ENCODE peak calls at places on chromosomes 6 and 20, in nine cellular contexts. One of them, this sample, is unnamed.

GRCh38 chr6:105431226-105431625 is 28.3 kb upstream of the PREP start:
- DNase-seq in lung: no peak
- DNase-seq in AG09309: no peak
- DNase-seq in HCT116: peak; percentile 51
- DNase-seq in kidney epithelial cell: no peak
- DNase-seq in GM23338: peak; percentile 81
- DNase-seq in thoracic aorta: no peak
- DNase-seq in lower lobe of right lung: no peak
- DNase-seq in heart left ventricle: no peak
- DNase-seq in this sample: no peak

GRCh38 chr20:61871160-61871559 is 194.5 kb downstream of the TAF4 start:
- DNase-seq in lung: no peak
- DNase-seq in AG09309: no peak
- DNase-seq in HCT116: no peak
- DNase-seq in kidney epithelial cell: no peak
- DNase-seq in GM23338: no peak
- DNase-seq in thoracic aorta: no peak
- DNase-seq in lower lobe of right lung: no peak
- DNase-seq in heart left ventricle: no peak
- DNase-seq in this sample: no peak

GRCh38 chr6:150639823-150640331 is 40.2 kb downstream of the PLEKHG1 start:
- DNase-seq in lung: no peak
- DNase-seq in AG09309: no peak
- DNase-seq in HCT116: no peak
- DNase-seq in kidney epithelial cell: no peak
- DNase-seq in GM23338: no peak
- DNase-seq in thoracic aorta: no peak
- DNase-seq in lower lobe of right lung: no peak
- DNase-seq in heart left ventricle: no peak
- DNase-seq in this sample: no peak

GRCh38 chr20:35307666-35308653 is 15.7 kb upstream of the FAM83C start:
- DNase-seq in lung: no peak
- DNase-seq in AG09309: peak; percentile 64
- DNase-seq in HCT116: no peak
- DNase-seq in kidney epithelial cell: peak; percentile 39
- DNase-seq in GM23338: no peak
- DNase-seq in thoracic aorta: peak; percentile 35
- DNase-seq in lower lobe of right lung: no peak
- DNase-seq in heart left ventricle: peak; percentile 68
- DNase-seq in this sample: no peak

GRCh38 chr6:8810325-8810724 is 375.0 kb upstream of the SLC35B3 start:
- DNase-seq in lung: no peak
- DNase-seq in AG09309: no peak
- DNase-seq in HCT116: no peak
- DNase-seq in kidney epithelial cell: no peak
- DNase-seq in GM23338: no peak
- DNase-seq in thoracic aorta: no peak
- DNase-seq in lower lobe of right lung: no peak
- DNase-seq in heart left ventricle: no peak
- DNase-seq in this sample: no peak

GRCh38 chr6:138647006-138647405 is 126.6 kb upstream of the CCDC28A start:
- DNase-seq in lung: no peak
- DNase-seq in AG09309: peak; percentile 42
- DNase-seq in HCT116: no peak
- DNase-seq in kidney epithelial cell: no peak
- DNase-seq in GM23338: no peak
- DNase-seq in thoracic aorta: no peak
- DNase-seq in lower lobe of right lung: no peak
- DNase-seq in heart left ventricle: no peak
- DNase-seq in this sample: no peak

GRCh38 chr6:40912158-40912946 is 126.7 kb downstream of the UNC5CL start:
- DNase-seq in lung: no peak
- DNase-seq in AG09309: no peak
- DNase-seq in HCT116: no peak
- DNase-seq in kidney epithelial cell: no peak
- DNase-seq in GM23338: peak; percentile 69
- DNase-seq in thoracic aorta: no peak
- DNase-seq in lower lobe of right lung: no peak
- DNase-seq in heart left ventricle: peak; percentile 46
- DNase-seq in this sample: no peak

GRCh38 chr20:47753571-47754120 is 31.6 kb downstream of the SULF2 start:
- DNase-seq in lung: no peak
- DNase-seq in AG09309: no peak
- DNase-seq in HCT116: no peak
- DNase-seq in kidney epithelial cell: no peak
- DNase-seq in GM23338: no peak
- DNase-seq in thoracic aorta: no peak
- DNase-seq in lower lobe of right lung: no peak
- DNase-seq in heart left ventricle: no peak
- DNase-seq in this sample: no peak

GRCh38 chr20:3753098-3753497 is 14.5 kb downstream of the ADISSP start:
- DNase-seq in lung: no peak
- DNase-seq in AG09309: peak; percentile 52
- DNase-seq in HCT116: peak; percentile 38
- DNase-seq in kidney epithelial cell: no peak
- DNase-seq in GM23338: peak; percentile 91
- DNase-seq in thoracic aorta: peak; percentile 25
- DNase-seq in lower lobe of right lung: no peak
- DNase-seq in heart left ventricle: no peak
- DNase-seq in this sample: peak; percentile 16

GRCh38 chr20:3752386-3752759 is 15.2 kb downstream of the ADISSP start:
- DNase-seq in lung: no peak
- DNase-seq in AG09309: no peak
- DNase-seq in HCT116: no peak
- DNase-seq in kidney epithelial cell: no peak
- DNase-seq in GM23338: no peak
- DNase-seq in thoracic aorta: no peak
- DNase-seq in lower lobe of right lung: no peak
- DNase-seq in heart left ventricle: no peak
- DNase-seq in this sample: no peak

GRCh38 chr20:3753501-3754257 is 13.9 kb downstream of the ADISSP start:
- DNase-seq in lung: no peak
- DNase-seq in AG09309: no peak
- DNase-seq in HCT116: no peak
- DNase-seq in kidney epithelial cell: no peak
- DNase-seq in GM23338: no peak
- DNase-seq in thoracic aorta: no peak
- DNase-seq in lower lobe of right lung: peak; percentile 62
- DNase-seq in heart left ventricle: no peak
- DNase-seq in this sample: no peak

GRCh38 chr20:3751284-3751663 is 16.3 kb downstream of the ADISSP start:
- DNase-seq in lung: no peak
- DNase-seq in AG09309: no peak
- DNase-seq in HCT116: no peak
- DNase-seq in kidney epithelial cell: no peak
- DNase-seq in GM23338: peak; percentile 58
- DNase-seq in thoracic aorta: no peak
- DNase-seq in lower lobe of right lung: no peak
- DNase-seq in heart left ventricle: no peak
- DNase-seq in this sample: no peak

DNA sequence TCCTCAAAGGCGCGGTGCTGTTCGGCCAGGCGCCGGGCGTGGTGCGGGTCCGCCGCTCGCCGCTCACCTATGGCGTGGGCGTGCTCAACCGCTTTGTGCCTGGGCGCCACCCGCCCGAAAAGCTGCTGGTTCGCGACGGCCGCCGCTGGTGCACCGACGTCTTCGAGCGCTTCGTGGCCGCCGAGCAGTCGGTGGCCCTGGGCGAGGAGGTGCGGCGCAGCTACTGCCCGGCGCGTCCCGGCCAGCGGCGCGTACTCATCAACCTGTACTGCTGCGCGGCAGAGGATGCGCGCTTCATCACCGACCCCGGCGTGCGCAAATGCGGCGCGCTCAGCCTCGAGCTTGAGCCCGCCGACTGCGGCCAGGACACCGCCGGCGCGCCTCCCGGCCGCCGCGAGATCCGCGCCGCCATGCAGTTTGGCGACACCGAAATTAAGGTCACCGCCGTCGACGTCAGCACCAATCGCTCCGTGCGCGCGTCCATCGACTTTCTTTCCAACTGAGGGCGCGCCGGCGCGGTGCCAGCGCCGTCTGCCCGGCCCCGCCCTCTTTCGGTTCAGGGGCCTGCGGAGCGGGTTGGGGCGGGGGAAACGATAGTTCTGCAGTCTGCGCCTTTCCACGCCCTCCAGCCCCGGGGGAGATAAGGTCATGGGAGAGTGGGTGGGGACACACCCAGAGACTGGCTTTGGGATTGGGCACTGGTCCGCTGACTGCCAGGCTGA is 15.7 kb downstream of the ADISSP start:
- DNase-seq in lung: peak; percentile 46
- DNase-seq in AG09309: no peak
- DNase-seq in HCT116: no peak
- DNase-seq in kidney epithelial cell: no peak
- DNase-seq in GM23338: peak; percentile 83
- DNase-seq in thoracic aorta: no peak
- DNase-seq in lower lobe of right lung: peak; percentile 82
- DNase-seq in heart left ventricle: peak; percentile 67
- DNase-seq in this sample: no peak
- H3K4me3 ChIP-seq in lung: no peak overlapping the region
- H3K4me3 ChIP-seq in AG09309: no peak overlapping the region
- H3K4me3 ChIP-seq in HCT116: no peak overlapping the region
- H3K4me3 ChIP-seq in kidney epithelial cell: peak overlapping the region; percentile 21
- H3K4me3 ChIP-seq in GM23338: peak overlapping the region; percentile 73
- H3K4me3 ChIP-seq in thoracic aorta: peak overlapping the region; percentile 73
- H3K4me3 ChIP-seq in lower lobe of right lung: peak overlapping the region; percentile 48
- H3K4me3 ChIP-seq in heart left ventricle: peak overlapping the region; percentile 48
- H3K4me3 ChIP-seq in this sample: no peak overlapping the region

DNA sequence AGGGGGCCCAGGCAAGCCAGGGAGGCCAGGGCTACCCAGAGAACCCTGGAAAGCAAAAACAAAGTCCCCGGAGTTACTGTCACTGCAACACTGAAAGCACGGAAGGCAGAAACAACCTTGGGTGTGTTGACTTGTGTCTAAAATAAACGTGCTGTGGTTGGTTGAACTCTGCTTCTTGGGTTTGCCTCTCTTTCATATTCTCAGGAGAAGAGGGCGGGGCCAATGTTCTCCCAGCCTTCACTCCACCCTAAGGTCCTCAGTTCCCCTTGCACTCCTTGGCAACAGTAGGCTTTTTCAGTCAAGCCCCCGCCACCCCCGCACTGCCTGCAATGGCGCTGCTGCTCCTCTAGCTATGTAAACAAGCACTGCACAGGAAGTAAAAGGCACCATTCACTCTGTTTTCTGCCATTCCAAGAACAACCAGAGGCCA is 60.9 kb downstream of the COL9A1 start:
- DNase-seq in lung: no peak
- DNase-seq in AG09309: no peak
- DNase-seq in HCT116: no peak
- DNase-seq in kidney epithelial cell: no peak
- DNase-seq in GM23338: peak; percentile 28
- DNase-seq in thoracic aorta: no peak
- DNase-seq in lower lobe of right lung: no peak
- DNase-seq in heart left ventricle: no peak
- DNase-seq in this sample: no peak
- TF ChIP-seq CTCF in lung: no peak
- TF ChIP-seq CTCF in AG09309: no peak
- TF ChIP-seq CTCF in HCT116: no peak
- TF ChIP-seq CTCF in kidney epithelial cell: no peak
- TF ChIP-seq CTCF in GM23338: no peak
- TF ChIP-seq CTCF in thoracic aorta: no peak
- TF ChIP-seq CTCF in lower lobe of right lung: no peak
- TF ChIP-seq CTCF in heart left ventricle: no peak
- TF ChIP-seq CTCF in this sample: no peak

DNA sequence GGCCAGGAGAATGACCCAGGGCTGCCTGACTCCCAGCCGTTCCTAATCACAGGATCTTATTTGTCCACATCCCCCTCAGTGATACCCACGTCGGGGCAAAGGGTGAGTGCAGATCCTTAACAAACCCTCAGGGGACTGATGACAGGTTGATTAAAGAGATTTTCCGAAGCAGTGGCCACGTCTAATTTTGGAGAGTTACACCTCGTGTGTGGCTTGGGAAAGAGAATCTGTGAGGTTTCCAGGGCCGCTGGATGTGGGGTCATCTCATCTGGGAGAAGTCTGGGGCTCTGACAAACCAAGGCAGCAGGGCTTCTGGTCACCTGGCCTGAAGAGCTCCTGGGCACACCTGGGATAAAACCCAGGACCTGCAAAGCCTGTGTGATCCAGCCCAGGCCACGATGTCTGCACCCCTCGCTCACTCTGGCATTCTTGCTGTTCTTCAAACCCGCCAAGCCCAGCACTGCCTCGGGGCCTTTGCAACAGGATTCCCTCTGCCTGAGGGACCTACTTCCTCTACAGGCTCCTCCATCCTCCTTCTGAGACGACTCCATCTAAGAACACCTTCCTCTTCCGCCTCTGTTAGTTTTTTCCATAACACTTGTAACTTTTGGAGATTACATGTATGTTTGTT is 4.7 kb downstream of the JPH2 start:
- DNase-seq in lung: no peak
- DNase-seq in AG09309: no peak
- DNase-seq in HCT116: no peak
- DNase-seq in kidney epithelial cell: no peak
- DNase-seq in GM23338: no peak
- DNase-seq in thoracic aorta: no peak
- DNase-seq in lower lobe of right lung: no peak
- DNase-seq in heart left ventricle: no peak
- DNase-seq in this sample: no peak
- H3K4me3 ChIP-seq in lung: no peak overlapping the region
- H3K4me3 ChIP-seq in AG09309: no peak overlapping the region
- H3K4me3 ChIP-seq in HCT116: no peak overlapping the region
- H3K4me3 ChIP-seq in kidney epithelial cell: no peak overlapping the region
- H3K4me3 ChIP-seq in GM23338: no peak overlapping the region
- H3K4me3 ChIP-seq in thoracic aorta: peak overlapping the region; percentile 91
- H3K4me3 ChIP-seq in lower lobe of right lung: no peak overlapping the region
- H3K4me3 ChIP-seq in heart left ventricle: peak overlapping the region; percentile 53
- H3K4me3 ChIP-seq in this sample: no peak overlapping the region

GRCh38 chr6:10725046-10725445 is 2.2 kb downstream of the TMEM14C start:
- DNase-seq in lung: no peak
- DNase-seq in AG09309: no peak
- DNase-seq in HCT116: no peak
- DNase-seq in kidney epithelial cell: no peak
- DNase-seq in GM23338: no peak
- DNase-seq in thoracic aorta: no peak
- DNase-seq in lower lobe of right lung: no peak
- DNase-seq in heart left ventricle: no peak
- DNase-seq in this sample: no peak

GRCh38 chr6:10721850-10722569 is 860 bp upstream of the TMEM14C start:
- DNase-seq in lung: no peak
- DNase-seq in AG09309: no peak
- DNase-seq in HCT116: no peak
- DNase-seq in kidney epithelial cell: no peak
- DNase-seq in GM23338: no peak
- DNase-seq in thoracic aorta: no peak
- DNase-seq in lower lobe of right lung: no peak
- DNase-seq in heart left ventricle: no peak
- DNase-seq in this sample: no peak

GRCh38 chr6:10722570-10722819 is 375 bp upstream of the TMEM14C start:
- DNase-seq in lung: no peak
- DNase-seq in AG09309: no peak
- DNase-seq in HCT116: no peak
- DNase-seq in kidney epithelial cell: no peak
- DNase-seq in GM23338: no peak
- DNase-seq in thoracic aorta: no peak
- DNase-seq in lower lobe of right lung: no peak
- DNase-seq in heart left ventricle: no peak
- DNase-seq in this sample: no peak

GRCh38 chr6:10720229-10720959 is 2.5 kb upstream of the TMEM14C start:
- DNase-seq in lung: peak; percentile 60
- DNase-seq in AG09309: no peak
- DNase-seq in HCT116: no peak
- DNase-seq in kidney epithelial cell: no peak
- DNase-seq in GM23338: no peak
- DNase-seq in thoracic aorta: no peak
- DNase-seq in lower lobe of right lung: peak; percentile 74
- DNase-seq in heart left ventricle: peak; percentile 61
- DNase-seq in this sample: no peak

DNA sequence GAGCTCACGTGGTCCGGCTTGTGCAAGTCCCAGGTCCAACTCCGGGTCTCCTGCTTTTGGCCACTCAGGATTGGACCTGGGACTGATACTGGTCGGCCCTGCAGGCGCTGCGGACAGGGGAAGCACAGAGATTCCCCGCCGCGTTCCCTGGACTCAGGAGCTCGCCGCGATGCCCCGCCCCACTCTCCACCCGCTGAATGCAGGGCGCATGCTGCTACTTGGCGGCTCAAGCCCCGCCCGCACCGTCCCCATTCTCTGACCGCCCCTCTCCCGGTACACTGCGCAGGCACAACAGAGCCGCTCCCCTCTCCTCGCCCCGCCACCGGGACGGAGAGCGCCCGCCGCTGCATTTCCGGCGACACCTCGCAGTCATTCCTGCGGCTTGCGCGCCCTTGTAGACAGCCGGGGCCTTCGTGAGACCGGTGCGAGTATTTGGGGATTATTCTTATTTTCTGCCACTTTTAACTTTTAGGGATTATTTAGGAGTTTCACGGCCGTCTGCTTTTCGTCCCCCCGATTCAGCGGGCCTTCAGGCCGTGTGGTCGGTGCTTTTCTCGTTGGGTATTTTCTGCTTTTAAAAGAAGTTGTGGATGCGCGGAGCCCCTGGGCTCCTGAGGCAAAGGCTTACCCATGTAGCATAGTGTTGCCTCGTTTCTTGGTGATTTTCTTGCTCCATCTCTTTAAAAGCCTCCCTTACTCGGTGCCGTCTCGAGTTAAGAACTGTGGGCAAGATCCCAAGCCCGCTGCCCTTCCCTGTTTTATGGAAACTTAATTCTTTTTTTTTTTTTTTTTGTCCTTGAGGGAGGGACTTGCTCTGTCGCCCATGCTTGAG is at the start of gene TMEM14C:
- DNase-seq in lung: peak; percentile 99
- DNase-seq in AG09309: peak; percentile 92
- DNase-seq in HCT116: peak; percentile 95
- DNase-seq in kidney epithelial cell: peak; percentile 98
- DNase-seq in GM23338: peak; percentile 100
- DNase-seq in thoracic aorta: peak; percentile 97
- DNase-seq in lower lobe of right lung: peak; percentile 100
- DNase-seq in heart left ventricle: peak; percentile 99
- DNase-seq in this sample: peak; percentile 95
- TF ChIP-seq CTCF in lung: peak; percentile 32
- TF ChIP-seq CTCF in AG09309: no peak
- TF ChIP-seq CTCF in HCT116: no peak
- TF ChIP-seq CTCF in kidney epithelial cell: no peak
- TF ChIP-seq CTCF in GM23338: no peak
- TF ChIP-seq CTCF in thoracic aorta: no peak
- TF ChIP-seq CTCF in lower lobe of right lung: no peak
- TF ChIP-seq CTCF in heart left ventricle: no peak
- TF ChIP-seq CTCF in this sample: no peak

This sample was measured in AG04449.